ENCODE peak calls at places on chromosomes 7 and 10, in six cellular contexts. L, T, E, R, I and W are unnamed samples.

GRCh38 chr7:23471090-23471859 is 984 bp upstream of the IGF2BP3 start:
- DNase-seq in L (peak), T (peak), E (no peak), R (peak), I (no peak), W (peak)

GRCh38 chr10:129868470-129869035 is 95.5 kb downstream of the EBF3 start:
- DNase-seq in L (no peak), T (no peak), E (no peak), R (no peak), I (no peak), W (no peak)

GRCh38 chr7:1314021-1314907 is 81.6 kb downstream of the UNCX start:
- DNase-seq in L (no peak), T (no peak), E (no peak), R (no peak), I (no peak), W (no peak)

GRCh38 chr7:157250605-157251228 is 86.1 kb upstream of the DNAJB6 start:
- DNase-seq in L (peak), T (peak), E (peak), R (peak), I (no peak), W (no peak)

GRCh38 chr10:71229726-71230655 is 17.6 kb downstream of the UNC5B start:
- DNase-seq in L (no peak), T (no peak), E (no peak), R (no peak), I (no peak), W (no peak)

GRCh38 chr7:87204933-87205332 is 14.6 kb downstream of the TMEM243 start:
- DNase-seq in L (no peak), T (no peak), E (no peak), R (no peak), I (no peak), W (no peak)

GRCh38 chr7:133781481-133782090 is 345.6 kb upstream of the LRGUK start:
- DNase-seq in L (no peak), T (no peak), E (no peak), R (no peak), I (no peak), W (no peak)

GRCh38 chr10:110394296-110394695 is 89.6 kb upstream of the SMNDC1 start:
- DNase-seq in L (no peak), T (no peak), E (no peak), R (no peak), I (no peak), W (no peak)

GRCh38 chr7:145848691-145849090 is 267.9 kb upstream of the CNTNAP2 start:
- DNase-seq in L (peak), T (no peak), E (no peak), R (peak), I (no peak), W (no peak)

GRCh38 chr10:21953585-21954057 is 49.9 kb downstream of the DNAJC1 start:
- DNase-seq in L (peak), T (no peak), E (no peak), R (peak), I (no peak), W (no peak)

GRCh38 chr10:98254234-98254858 is 13.6 kb downstream of the LOXL4 start:
- DNase-seq in L (no peak), T (no peak), E (no peak), R (no peak), I (no peak), W (no peak)

GRCh38 chr7:45259966-45260646 is 102.5 kb downstream of the RAMP3 start:
- DNase-seq in L (peak), T (peak), E (peak), R (peak), I (peak), W (peak)

GRCh38 chr10:112955736-112956421 is 5.8 kb downstream of the TCF7L2 start:
- DNase-seq in L (no peak), T (no peak), E (no peak), R (no peak), I (no peak), W (peak)

GRCh38 chr10:103736763-103737162 is 118.6 kb downstream of the SH3PXD2A start:
- DNase-seq in L (peak), T (no peak), E (no peak), R (no peak), I (no peak), W (no peak)

GRCh38 chr10:133124357-133125211 is 35.4 kb upstream of the KNDC1 start:
- DNase-seq in L (peak), T (no peak), E (peak), R (no peak), I (peak), W (peak)

GRCh38 chr10:90847436-90847835 is 10.4 kb downstream of the HTR7 start:
- DNase-seq in L (no peak), T (no peak), E (no peak), R (no peak), I (no peak), W (no peak)

GRCh38 chr7:104341545-104341944 is 13.1 kb downstream of the LHFPL3 start:
- DNase-seq in L (peak), T (no peak), E (no peak), R (peak), I (no peak), W (no peak)

GRCh38 chr7:96686305-96686704 is 23.3 kb downstream of the SEM1 start:
- DNase-seq in L (no peak), T (no peak), E (no peak), R (no peak), I (no peak), W (no peak)

GRCh38 chr7:84302949-84303348 is 108.4 kb upstream of the SEMA3A start:
- DNase-seq in L (no peak), T (no peak), E (no peak), R (no peak), I (no peak), W (no peak)

GRCh38 chr10:115173915-115174443 is 80.8 kb downstream of the ATRNL1 start:
- DNase-seq in L (no peak), T (no peak), E (no peak), R (no peak), I (no peak), W (no peak)

GRCh38 chr7:132450706-132451105 is 125.6 kb downstream of the PLXNA4 start:
- DNase-seq in L (no peak), T (no peak), E (no peak), R (no peak), I (no peak), W (no peak)

GRCh38 chr7:102404005-102404861 is 8.1 kb downstream of the PRKRIP1 start:
- DNase-seq in L (peak), T (peak), E (no peak), R (peak), I (no peak), W (no peak)

GRCh38 chr7:79823246-79823951 is 311.2 kb upstream of the GNAI1 start:
- DNase-seq in L (no peak), T (no peak), E (no peak), R (no peak), I (no peak), W (no peak)

GRCh38 chr7:98296833-98297232 is 15.3 kb downstream of the BRI3 start:
- DNase-seq in L (no peak), T (no peak), E (no peak), R (no peak), I (no peak), W (no peak)

GRCh38 chr7:25405736-25406135 is 177.4 kb upstream of the NPVF start:
- DNase-seq in L (no peak), T (no peak), E (no peak), R (no peak), I (no peak), W (no peak)

GRCh38 chr7:99987846-99988245 is 12.0 kb upstream of the AZGP1 start:
- DNase-seq in L (no peak), T (no peak), E (no peak), R (no peak), I (no peak), W (no peak)

GRCh38 chr7:4828720-4829383 is 33.0 kb downstream of the PAPOLB start:
- DNase-seq in L (no peak), T (no peak), E (no peak), R (no peak), I (no peak), W (no peak)

GRCh38 chr7:137846588-137847417 is at the start of gene DGKI:
- DNase-seq in L (no peak), T (peak), E (peak), R (no peak), I (peak), W (no peak)